ENCODE peak calls at places on chromosomes 3 and 15, in eight cellular contexts. H is pancreas, P is A549, X is PC-9, Z is OCI-LY7, T is psoas muscle, E is esophagus muscularis mucosa, J is body of pancreas. Q is an unnamed sample. For H3K4me1, the result is how much of the 10 kb centered on the place peaks cover.

GRCh38 chr3:38210141-38210757 is 44.9 kb downstream of the OXSR1 start:
- DNase-seq in H (no peak), T (no peak), X (no peak), E (no peak), P (no peak), J (no peak), Z (no peak), Q (no peak)

GRCh38 chr3:175214210-175214609 is 355.1 kb downstream of the NAALADL2 start:
- DNase-seq in J (no peak), E (no peak), T (no peak), H (no peak), X (no peak), P (no peak), Z (no peak), Q (no peak)

GRCh38 chr3:30203301-30203700 is 403.1 kb upstream of the TGFBR2 start:
- DNase-seq in T (no peak), P (no peak), Z (no peak), E (no peak), J (no peak), X (no peak), H (no peak), Q (no peak)

GRCh38 chr15:70152070-70152480 is 54.4 kb upstream of the TLE3 start:
- DNase-seq in T (no peak), J (peak), E (no peak), Z (no peak), P (no peak), H (peak), X (no peak), Q (no peak)

GRCh38 chr3:4780545-4780957 is 198.7 kb upstream of the BHLHE40 start:
- DNase-seq in P (no peak), E (no peak), T (no peak), H (no peak), Z (no peak), J (no peak), X (no peak), Q (no peak)

GRCh38 chr3:58404396-58404795 is 29.2 kb downstream of the PDHB start:
- DNase-seq in T (no peak), P (no peak), H (no peak), X (no peak), E (no peak), J (no peak), Z (no peak), Q (no peak)

GRCh38 chr15:96869122-96869521 is 538.6 kb downstream of the NR2F2 start:
- DNase-seq in E (no peak), J (no peak), T (no peak), H (no peak), X (no peak), Z (no peak), P (no peak), Q (no peak)

GRCh38 chr3:147939425-147940196 is 530.4 kb downstream of the ZIC1 start:
- DNase-seq in X (no peak), J (no peak), T (no peak), E (no peak), Z (no peak), P (no peak), H (no peak), Q (no peak)

GRCh38 chr3:4290272-4290893 is 12.8 kb upstream of the SETMAR start:
- DNase-seq in T (no peak), J (peak), X (peak), P (peak), Z (peak), E (no peak), H (peak), Q (no peak)

GRCh38 chr15:94305133-94305532 is 73.8 kb downstream of the MCTP2 start:
- DNase-seq in X (no peak), J (no peak), E (no peak), T (no peak), P (no peak), H (no peak), Z (peak), Q (no peak)

GRCh38 chr3:152865675-152866074 is 30.7 kb downstream of the P2RY1 start:
- DNase-seq in Z (no peak), E (no peak), X (no peak), J (no peak), P (no peak), T (no peak), H (no peak), Q (no peak)
- TF ChIP-seq CTCF in Z (no peak), E (no peak), X (no peak), J (no peak), P (no peak), T (no peak), H (no peak), Q (no peak)

DNA sequence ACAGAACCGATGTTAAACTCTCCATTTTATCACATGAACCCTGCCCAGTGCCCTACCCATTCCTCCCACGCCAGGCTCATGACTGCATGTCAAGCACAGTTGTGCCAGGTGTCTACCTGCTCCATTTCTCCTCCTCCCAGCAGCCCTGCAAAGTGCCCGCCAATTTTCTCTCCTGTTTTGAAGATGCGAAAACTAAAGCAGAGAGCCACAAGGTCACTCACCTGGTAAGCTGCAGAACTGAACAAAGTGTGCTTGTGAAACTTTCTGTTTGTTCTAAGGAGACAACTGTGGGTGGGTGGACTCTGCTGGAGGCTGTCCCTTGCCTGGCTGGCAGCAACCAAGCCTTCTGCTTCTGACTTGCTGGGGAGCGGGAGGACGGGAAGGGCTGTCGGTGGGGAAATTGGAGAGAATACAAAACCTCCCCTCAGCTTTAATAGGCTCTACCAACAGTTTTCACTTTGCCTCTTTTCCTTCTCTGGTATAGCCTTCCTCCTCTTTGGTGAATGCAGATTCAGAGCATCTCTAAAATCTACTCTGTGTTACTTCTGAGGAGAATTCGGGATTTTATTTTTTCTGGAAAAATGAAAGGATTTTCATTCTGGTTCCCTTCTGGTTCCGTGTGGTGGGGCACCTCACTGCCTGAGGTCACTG is 23.0 kb downstream of the LIMD1 start:
- DNase-seq in J (peak), T (no peak), H (peak), X (no peak), Z (no peak), P (no peak), E (no peak), Q (no peak)
- H3K4me1 ChIP-seq in J (under half), T (under half), H (under half), X (under half), Z (under half), P (half or more), E (under half), Q (under half)

GRCh38 chr3:172334743-172335142 is 113.5 kb downstream of the GHSR start:
- DNase-seq in T (no peak), H (no peak), Z (no peak), P (no peak), X (peak), J (no peak), E (no peak), Q (no peak)

GRCh38 chr3:172333042-172333377 is 115.2 kb downstream of the GHSR start:
- DNase-seq in X (peak), J (no peak), E (no peak), H (no peak), Z (no peak), P (no peak), T (no peak), Q (no peak)

GRCh38 chr3:172332256-172333041 is 115.8 kb downstream of the GHSR start:
- DNase-seq in P (peak), H (peak), Z (peak), J (peak), E (no peak), T (no peak), X (peak), Q (peak)

GRCh38 chr3:172330413-172330812 is 117.8 kb downstream of the GHSR start:
- DNase-seq in E (no peak), Z (no peak), P (no peak), J (no peak), T (no peak), H (no peak), X (no peak), Q (no peak)

GRCh38 chr3:172333692-172334457 is 114.4 kb downstream of the GHSR start:
- DNase-seq in H (no peak), E (no peak), J (no peak), Z (no peak), P (no peak), T (no peak), X (peak), Q (no peak)
- TF ChIP-seq CTCF in H (no peak), E (no peak), J (no peak), Z (peak), P (peak), T (peak), X (no peak), Q (peak)

DNA sequence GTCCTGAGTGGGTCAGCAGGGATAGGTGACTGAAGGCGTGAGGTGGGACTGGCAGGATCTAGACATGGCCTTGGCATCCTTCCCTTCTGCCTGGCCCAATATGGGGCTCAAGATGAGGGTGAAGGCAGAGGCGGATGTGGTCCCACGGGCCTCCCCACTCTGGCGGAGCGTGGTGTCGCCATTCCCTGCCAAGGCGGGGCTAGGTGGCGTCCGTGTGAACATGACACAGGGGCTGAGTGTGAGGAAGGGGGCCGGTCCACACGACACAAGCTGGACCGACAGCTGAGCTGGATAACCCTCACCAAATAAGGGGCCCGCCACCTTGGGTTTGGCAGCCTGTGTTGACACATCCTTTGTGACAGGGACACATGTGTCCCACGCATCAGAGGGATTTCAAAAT is 43.1 kb downstream of the ZNF710 start:
- DNase-seq in H (no peak), E (no peak), Z (no peak), P (no peak), J (no peak), X (no peak), T (no peak), Q (no peak)
- H3K4me1 ChIP-seq in H (under half), E (under half), Z (under half), P (under half), J (half or more), X (under half), T (under half), Q (under half)

DNA sequence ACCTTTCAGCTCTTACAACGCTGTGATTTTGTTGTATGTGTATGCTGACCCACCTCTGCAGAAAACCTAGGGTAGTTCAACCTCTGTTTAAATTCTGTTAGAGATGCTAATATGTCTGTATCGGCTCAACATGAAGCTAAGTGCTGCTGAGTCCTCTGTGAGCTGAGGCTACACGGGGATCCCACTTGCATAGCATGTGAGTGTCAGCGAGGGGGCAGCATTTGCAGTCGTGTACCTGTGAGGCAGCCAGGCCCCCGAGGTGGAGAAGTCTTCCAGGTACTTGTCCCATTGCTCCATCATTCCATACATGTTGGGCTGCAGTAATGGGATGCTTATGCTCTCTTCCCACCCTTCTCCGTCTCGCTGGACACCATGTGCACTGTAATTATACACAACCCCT is 3.7 kb downstream of the MKRN2OS start:
- DNase-seq in T (no peak), E (no peak), X (no peak), P (no peak), J (peak), H (no peak), Z (peak), Q (peak)
- TF ChIP-seq CTCF in T (peak), E (no peak), X (no peak), P (no peak), J (no peak), H (no peak), Z (peak), Q (peak)

GRCh38 chr3:129063091-129063640 is 2.6 kb downstream of the GP9 start:
- DNase-seq in J (no peak), E (no peak), X (peak), T (no peak), Z (no peak), H (no peak), P (no peak), Q (no peak)

GRCh38 chr3:129061888-129062834 is 1.6 kb downstream of the GP9 start:
- DNase-seq in T (no peak), H (no peak), J (no peak), E (no peak), X (no peak), P (no peak), Z (no peak), Q (no peak)

GRCh38 chr3:129065727-129066087 is 5.1 kb downstream of the GP9 start:
- DNase-seq in H (no peak), Z (no peak), X (no peak), T (no peak), P (no peak), E (no peak), J (no peak), Q (no peak)

GRCh38 chr3:129064969-129065726 is 4.6 kb downstream of the GP9 start:
- DNase-seq in Z (no peak), J (no peak), H (no peak), E (no peak), X (peak), P (no peak), T (no peak), Q (no peak)

GRCh38 chr3:129063841-129064482 is 3.4 kb downstream of the GP9 start:
- DNase-seq in P (no peak), Z (no peak), E (no peak), H (no peak), X (peak), T (no peak), J (no peak), Q (no peak)
- H3K4me1 ChIP-seq in P (under half), Z (under half), E (under half), H (under half), X (under half), T (under half), J (under half), Q (under half)

DNA sequence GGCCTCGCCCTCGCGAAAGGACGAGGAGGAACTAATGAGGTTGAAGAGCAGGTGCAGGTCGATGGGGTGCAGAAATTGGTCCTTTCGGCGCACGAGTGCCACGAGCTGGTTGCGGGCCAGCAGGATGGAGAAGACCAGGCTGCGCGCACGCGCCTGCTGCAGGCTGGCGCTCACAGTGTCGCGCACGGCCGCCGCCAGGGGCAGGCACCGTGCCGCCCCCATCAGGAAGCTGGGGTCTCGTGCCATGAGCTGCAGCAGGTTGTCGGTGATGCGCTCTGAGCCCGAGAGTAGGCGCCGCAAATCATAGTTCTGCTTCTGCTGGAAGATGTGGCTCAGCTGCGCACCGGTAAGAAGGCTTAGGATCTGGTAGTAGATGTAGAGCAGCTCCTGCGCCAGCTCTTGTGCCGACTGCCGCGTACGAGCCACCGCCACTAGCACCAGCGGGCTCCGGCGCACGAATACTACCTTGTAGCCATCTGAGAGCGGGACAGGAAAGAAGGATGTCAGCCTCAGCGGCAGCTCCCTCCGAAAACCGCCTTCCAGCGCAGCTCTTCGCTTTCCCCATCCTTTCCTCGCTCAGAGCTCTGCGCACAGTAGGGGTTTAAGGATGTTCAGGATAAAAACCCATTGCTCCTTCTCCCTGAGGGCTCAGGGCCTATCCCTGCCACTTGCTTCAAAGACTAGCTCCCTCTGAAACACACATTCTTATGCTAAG is 6.9 kb upstream of the MST1R start:
- DNase-seq in E (no peak), T (no peak), Z (no peak), P (no peak), H (no peak), X (no peak), J (no peak), Q (no peak)
- TF ChIP-seq CTCF in E (no peak), T (no peak), Z (no peak), P (no peak), H (no peak), X (no peak), J (no peak), Q (no peak)

GRCh38 chr15:80988148-80988796 is 1.3 kb downstream of the MESD start:
- DNase-seq in E (no peak), T (no peak), X (no peak), J (no peak), Z (no peak), P (no peak), H (no peak), Q (no peak)

GRCh38 chr15:80989518-80990478 is at the start of gene MESD:
- DNase-seq in E (peak), P (peak), T (peak), Z (peak), J (peak), X (peak), H (peak), Q (peak)

GRCh38 chr15:80990955-80991354 is 1.3 kb upstream of the MESD start:
- DNase-seq in T (no peak), H (no peak), J (no peak), Z (no peak), E (no peak), P (no peak), X (no peak), Q (no peak)

GRCh38 chr15:80991446-80991845 is 1.8 kb upstream of the MESD start:
- DNase-seq in P (no peak), E (no peak), H (peak), X (no peak), T (peak), Z (peak), J (peak), Q (peak)

GRCh38 chr15:80989110-80989517 is 505 bp downstream of the MESD start:
- DNase-seq in P (peak), H (no peak), X (no peak), Z (no peak), J (no peak), T (no peak), E (no peak), Q (no peak)
- H3K4me1 ChIP-seq in P (under half), H (under half), X (under half), Z (under half), J (under half), T (under half), E (half or more), Q (half or more)

GRCh38 chr15:31228980-31229826 is 97.4 kb upstream of the KLF13 start:
- DNase-seq in X (no peak), T (no peak), H (peak), P (peak), J (peak), Z (peak), E (no peak), Q (peak)
- TF ChIP-seq CTCF in X (no peak), T (no peak), H (no peak), P (no peak), J (no peak), Z (no peak), E (no peak), Q (no peak)

DNA sequence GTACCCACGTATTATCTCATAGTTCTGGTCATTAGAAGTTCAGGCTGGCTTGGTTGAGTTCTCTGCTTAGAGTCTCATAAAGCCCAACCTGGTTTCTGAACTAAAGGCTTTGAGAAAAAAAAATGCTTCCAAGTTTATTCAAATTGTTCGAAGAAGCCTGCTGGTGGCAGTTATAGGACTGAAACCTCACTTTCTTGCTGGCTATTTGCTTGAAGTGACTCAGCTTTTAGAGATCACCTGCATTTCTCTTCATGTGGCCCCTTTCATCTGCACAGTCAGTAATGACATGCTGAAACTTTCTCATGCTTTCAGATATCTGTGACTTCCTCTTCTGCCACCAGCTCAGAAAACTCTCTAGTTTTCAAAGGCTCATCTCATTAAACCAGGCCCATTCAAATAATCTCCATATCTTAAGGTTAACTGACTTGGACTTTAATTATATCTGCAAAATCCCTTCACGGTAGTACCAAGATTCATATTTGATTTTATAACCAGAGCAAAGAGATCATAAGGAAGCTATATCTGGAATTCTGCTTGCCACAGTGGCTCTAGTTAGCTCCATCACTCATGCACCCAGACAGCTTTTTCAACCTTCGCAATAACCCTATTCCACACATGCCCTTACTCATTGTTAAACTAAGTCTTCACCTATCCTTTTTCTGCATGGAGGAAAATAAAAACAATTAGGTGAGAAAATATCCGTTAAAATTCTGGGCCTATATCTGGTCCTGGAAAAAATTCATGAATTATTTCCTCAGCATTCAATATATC is 433.8 kb upstream of the CBLB start:
- DNase-seq in H (no peak), J (no peak), E (no peak), T (no peak), X (no peak), Z (peak), P (no peak), Q (no peak)
- H3K4me1 ChIP-seq in H (under half), J (under half), E (under half), T (under half), X (under half), Z (under half), P (under half), Q (under half)